ENCODE peak calls at places on chromosomes 2 and 18, in four cellular contexts. H, R, P and V are unnamed samples.

GRCh38 chr18:29164020-29164706 is 987.2 kb upstream of the CDH2 start:
- DNase-seq in H (no peak), R (no peak), P (no peak), V (peak)

GRCh38 chr2:48600917-48601316 is 16.7 kb upstream of the GTF2A1L start:
- DNase-seq in H (no peak), R (no peak), P (no peak), V (no peak)

GRCh38 chr2:29440921-29441623 is 325.9 kb downstream of the CLIP4 start:
- DNase-seq in H (no peak), R (no peak), P (no peak), V (no peak)

GRCh38 chr18:73880387-73880786 is 267.2 kb downstream of the FBXO15 start:
- DNase-seq in H (no peak), R (no peak), P (no peak), V (no peak)

GRCh38 chr2:71606244-71606643 is 152.9 kb downstream of the DYSF start:
- DNase-seq in H (no peak), R (no peak), P (peak), V (no peak)

GRCh38 chr2:109463891-109464290 is 149.9 kb downstream of the SEPTIN10 start:
- DNase-seq in H (no peak), R (no peak), P (no peak), V (no peak)

GRCh38 chr2:238380336-238380735 is 46.4 kb upstream of the ASB1 start:
- DNase-seq in H (no peak), R (no peak), P (no peak), V (no peak)

GRCh38 chr2:55115795-55116597 is 65.7 kb upstream of the RTN4 start:
- DNase-seq in H (no peak), R (no peak), P (no peak), V (no peak)

GRCh38 chr2:41782306-41783158 is 265.3 kb upstream of the PKDCC start:
- DNase-seq in H (no peak), R (no peak), P (no peak), V (peak)

GRCh38 chr18:10210077-10210476 is 244.4 kb upstream of the APCDD1 start:
- DNase-seq in H (no peak), R (no peak), P (no peak), V (no peak)

GRCh38 chr2:33476100-33476792 is at the start of gene RASGRP3:
- DNase-seq in H (peak), R (peak), P (peak), V (peak)

GRCh38 chr2:166112193-166112605 is 15.6 kb downstream of the SCN1A start:
- DNase-seq in H (no peak), R (no peak), P (no peak), V (no peak)

GRCh38 chr2:3349211-3349693 is 28.4 kb downstream of the EIPR1 start:
- DNase-seq in H (no peak), R (peak), P (no peak), V (no peak)

GRCh38 chr2:24245986-24246779 is 71.3 kb downstream of the FAM228A start:
- DNase-seq in H (no peak), R (no peak), P (no peak), V (no peak)

GRCh38 chr2:121649652-121650553 is 641 bp upstream of the CLASP1 start:
- DNase-seq in H (peak), R (peak), P (peak), V (peak)

GRCh38 chr2:177332992-177333388 is 59.6 kb upstream of the AGPS start:
- DNase-seq in H (no peak), R (no peak), P (no peak), V (no peak)

GRCh38 chr18:7111134-7111533 is 6.5 kb downstream of the LAMA1 start:
- DNase-seq in H (no peak), R (no peak), P (no peak), V (no peak)

GRCh38 chr2:129892773-129893172 is 86.7 kb upstream of the RAB6C start:
- DNase-seq in H (no peak), R (no peak), P (no peak), V (no peak)

GRCh38 chr2:146879882-146880281 is 964.9 kb upstream of the ACVR2A start:
- DNase-seq in H (no peak), R (no peak), P (no peak), V (no peak)

GRCh38 chr2:151347904-151348303 is 9.5 kb upstream of the TNFAIP6 start:
- DNase-seq in H (no peak), R (no peak), P (no peak), V (no peak)

GRCh38 chr2:201781583-201782051 is 884 bp upstream of the ALS2 start:
- DNase-seq in H (no peak), R (peak), P (no peak), V (no peak)

GRCh38 chr2:135630488-135630887 is 99.2 kb downstream of the R3HDM1 start:
- DNase-seq in H (no peak), R (no peak), P (no peak), V (no peak)

GRCh38 chr2:102872388-102872787 is 110.6 kb downstream of the TMEM182 start:
- DNase-seq in H (no peak), R (no peak), P (no peak), V (no peak)
- TF ChIP-seq CTCF in H (no peak), R (no peak), P (no peak), V (no peak)

GRCh38 chr2:142973822-142974207 is 96.4 kb downstream of the KYNU start:
- DNase-seq in H (no peak), R (no peak), P (no peak), V (no peak)
- H3K4me3 ChIP-seq in H (no peak), R (no peak), P (no peak), V (no peak)

GRCh38 chr2:156065912-156066311 is 266.6 kb downstream of the NR4A2 start:
- DNase-seq in H (no peak), R (no peak), P (no peak), V (no peak)
- TF ChIP-seq CTCF in H (no peak), R (no peak), P (no peak), V (no peak)

DNA sequence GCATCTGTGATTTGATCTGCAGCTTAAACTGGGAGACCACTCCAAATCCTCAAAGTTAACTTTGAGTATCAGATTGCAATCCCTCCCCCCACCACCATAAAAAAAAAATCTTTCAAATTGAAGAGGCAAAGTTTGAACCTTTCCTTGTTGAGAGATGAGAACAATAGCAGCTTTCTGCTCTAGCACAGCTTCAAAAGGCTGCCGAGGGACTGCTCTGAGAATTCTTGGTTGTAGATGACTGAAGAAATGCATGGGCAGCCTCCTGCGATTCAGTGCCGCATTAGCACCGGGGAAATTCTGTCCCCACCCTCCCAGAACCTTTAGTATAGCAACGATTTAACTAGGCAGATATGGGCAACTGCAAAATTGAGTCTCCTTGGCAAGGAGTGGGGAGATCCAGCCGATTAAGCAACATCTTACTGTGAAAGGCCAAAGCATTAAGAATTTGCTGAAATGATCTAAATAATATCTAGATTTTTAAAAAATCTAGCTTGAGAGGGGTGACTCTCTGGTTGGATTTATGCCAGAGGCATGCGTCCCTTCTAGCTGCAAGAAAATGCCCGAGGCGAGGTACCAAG is 3.9 kb upstream of the SP5 start:
- DNase-seq in H (no peak), R (no peak), P (no peak), V (no peak)
- H3K4me3 ChIP-seq in H (no peak), R (no peak), P (no peak), V (no peak)

GRCh38 chr2:167874812-167875211 is 372.6 kb downstream of the STK39 start:
- DNase-seq in H (no peak), R (no peak), P (no peak), V (no peak)

GRCh38 chr2:167863377-167863776 is 384.0 kb downstream of the STK39 start:
- DNase-seq in H (no peak), R (no peak), P (no peak), V (no peak)

DNA sequence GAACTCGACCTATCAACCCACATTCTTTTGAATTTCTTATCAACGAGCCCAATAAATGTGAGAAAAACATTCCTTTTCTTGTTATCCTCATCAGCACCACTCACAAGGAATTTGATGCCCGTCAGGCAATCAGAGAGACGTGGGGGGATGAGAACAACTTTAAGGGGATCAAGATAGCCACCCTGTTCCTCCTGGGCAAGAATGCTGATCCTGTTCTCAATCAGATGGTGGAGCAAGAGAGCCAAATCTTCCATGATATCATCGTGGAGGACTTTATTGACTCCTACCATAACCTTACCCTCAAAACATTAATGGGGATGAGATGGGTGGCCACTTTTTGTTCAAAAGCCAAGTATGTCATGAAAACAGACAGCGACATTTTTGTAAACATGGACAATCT is 378.2 kb downstream of the STK39 start:
- DNase-seq in H (no peak), R (no peak), P (no peak), V (no peak)
- TF ChIP-seq CTCF in H (no peak), R (no peak), P (no peak), V (no peak)

DNA sequence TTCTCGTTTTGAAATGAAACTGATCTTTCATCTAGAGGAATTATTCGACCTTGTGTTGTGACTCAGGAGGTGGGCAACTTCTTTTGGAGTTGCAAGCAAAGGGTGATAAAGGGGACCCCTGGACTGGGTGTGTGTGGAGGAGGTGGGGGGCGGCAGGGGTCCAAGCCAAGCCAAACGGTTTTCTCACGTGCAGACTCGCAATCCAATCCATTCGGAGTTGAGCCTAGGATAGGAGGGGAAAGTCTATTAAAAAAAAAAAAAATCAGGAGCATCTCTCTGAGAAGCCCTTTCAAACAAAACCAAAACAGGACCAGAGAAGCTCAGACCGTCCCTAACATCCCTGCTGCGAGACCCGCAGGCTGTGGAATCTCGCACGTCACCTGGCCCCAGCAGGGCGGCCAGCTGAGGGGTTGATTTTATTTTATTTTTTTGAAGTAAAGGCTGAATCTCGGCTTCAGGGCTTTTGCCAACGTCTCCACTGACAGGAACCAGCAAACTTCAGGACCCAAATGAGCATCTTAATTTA is 3.8 kb upstream of the ZEB2 start:
- DNase-seq in H (no peak), R (no peak), P (no peak), V (no peak)
- H3K4me3 ChIP-seq in H (peak), R (peak), P (peak), V (peak)

GRCh38 chr2:17228461-17228860 is 289.8 kb downstream of the RAD51AP2 start:
- DNase-seq in H (no peak), R (no peak), P (no peak), V (peak)

GRCh38 chr2:17229414-17229813 is 288.8 kb downstream of the RAD51AP2 start:
- DNase-seq in H (no peak), R (no peak), P (no peak), V (no peak)

GRCh38 chr2:17231425-17231965 is 286.7 kb downstream of the RAD51AP2 start:
- DNase-seq in H (no peak), R (no peak), P (no peak), V (no peak)

GRCh38 chr2:17226941-17227340 is 291.3 kb downstream of the RAD51AP2 start:
- DNase-seq in H (no peak), R (no peak), P (no peak), V (no peak)

GRCh38 chr2:17227856-17228255 is 290.4 kb downstream of the RAD51AP2 start:
- DNase-seq in H (no peak), R (no peak), P (no peak), V (no peak)
- TF ChIP-seq CTCF in H (no peak), R (no peak), P (no peak), V (no peak)

GRCh38 chr2:232927041-232927792 is 57.2 kb downstream of the SNORC start:
- DNase-seq in H (no peak), R (no peak), P (no peak), V (no peak)
- H3K4me3 ChIP-seq in H (peak), R (peak), P (peak), V (peak)

GRCh38 chr2:88751770-88752169 is 60.3 kb downstream of the RPIA start:
- DNase-seq in H (no peak), R (no peak), P (no peak), V (no peak)

GRCh38 chr2:88753833-88754584 is 62.5 kb downstream of the RPIA start:
- DNase-seq in H (no peak), R (no peak), P (no peak), V (no peak)

GRCh38 chr2:88757025-88757424 is 65.6 kb downstream of the RPIA start:
- DNase-seq in H (no peak), R (no peak), P (no peak), V (no peak)

GRCh38 chr2:88755836-88756235 is 64.4 kb downstream of the RPIA start:
- DNase-seq in H (no peak), R (peak), P (no peak), V (no peak)

GRCh38 chr2:88754585-88755305 is 63.3 kb downstream of the RPIA start:
- DNase-seq in H (no peak), R (no peak), P (no peak), V (no peak)
- TF ChIP-seq CTCF in H (no peak), R (no peak), P (no peak), V (no peak)